ENCODE peak calls at places on chromosomes 11 and 22, in five cellular contexts. Z is HCT116, J is cardiac muscle cell, O is psoas muscle, K is lung. T is an unnamed sample. For H3K27me3, the result is how much of the 10 kb centered on the place peaks cover.

GRCh38 chr11:95067042-95067827 is 516 bp downstream of the SRSF8 start:
- DNase-seq in Z (no peak), J (peak), O (peak), K (peak), T (peak)

GRCh38 chr11:43567396-43567975 is 113.1 kb upstream of the HSD17B12 start:
- DNase-seq in Z (peak), J (peak), O (no peak), K (no peak), T (no peak)

GRCh38 chr11:578276-579035 is 2.2 kb downstream of the PHRF1 start:
- DNase-seq in Z (no peak), J (no peak), O (no peak), K (no peak), T (no peak)

GRCh38 chr11:33742249-33742851 is 6.1 kb upstream of the CD59 start:
- DNase-seq in Z (no peak), J (no peak), O (no peak), K (no peak), T (no peak)

GRCh38 chr22:36257948-36258674 is 5.2 kb downstream of the APOL1 start:
- DNase-seq in Z (no peak), J (no peak), O (no peak), K (no peak), T (no peak)

GRCh38 chr22:43789452-43789851 is 22.7 kb downstream of the EFCAB6 start:
- DNase-seq in Z (no peak), J (no peak), O (no peak), K (no peak), T (no peak)

GRCh38 chr11:16603890-16604783 is 134.3 kb upstream of the C11orf58 start:
- DNase-seq in Z (no peak), J (peak), O (peak), K (no peak), T (no peak)

GRCh38 chr22:36865346-36865745 is 4.5 kb downstream of the NCF4 start:
- DNase-seq in Z (no peak), J (peak), O (no peak), K (no peak), T (no peak)

GRCh38 chr22:24315367-24315781 is 44.7 kb downstream of the SPECC1L start:
- DNase-seq in Z (no peak), J (no peak), O (no peak), K (no peak), T (no peak)

GRCh38 chr22:26579331-26579886 is 10.5 kb downstream of the TPST2 start:
- DNase-seq in Z (no peak), J (no peak), O (no peak), K (no peak), T (no peak)

GRCh38 chr11:93000511-93001476 is 31.3 kb downstream of the MTNR1B start:
- DNase-seq in Z (peak), J (no peak), O (no peak), K (no peak), T (no peak)

GRCh38 chr11:114098927-114099326 is 39.4 kb downstream of the ZBTB16 start:
- DNase-seq in Z (no peak), J (no peak), O (no peak), K (no peak), T (no peak)

GRCh38 chr11:96081561-96081960 is 157.7 kb upstream of the MTMR2 start:
- DNase-seq in Z (no peak), J (no peak), O (no peak), K (no peak), T (no peak)

GRCh38 chr11:62804310-62805043 is 763 bp downstream of the NXF1 start:
- DNase-seq in Z (no peak), J (no peak), O (no peak), K (no peak), T (no peak)

GRCh38 chr22:19974233-19974861 is 32.7 kb upstream of the TXNRD2 start:
- DNase-seq in Z (peak), J (peak), O (no peak), K (peak), T (peak)

GRCh38 chr11:13120691-13121090 is 111.6 kb downstream of the RASSF10 start:
- DNase-seq in Z (no peak), J (no peak), O (no peak), K (no peak), T (no peak)

GRCh38 chr22:20988573-20989322 is 6.7 kb downstream of the LZTR1 start:
- DNase-seq in Z (no peak), J (no peak), O (no peak), K (no peak), T (no peak)

GRCh38 chr11:117678651-117679407 is 118.2 kb downstream of the DSCAML1 start:
- DNase-seq in Z (no peak), J (no peak), O (no peak), K (no peak), T (peak)

GRCh38 chr11:43518407-43519165 is 159.9 kb downstream of the TTC17 start:
- DNase-seq in Z (no peak), J (no peak), O (no peak), K (no peak), T (no peak)

GRCh38 chr22:46750861-46751260 is 11.6 kb upstream of the TBC1D22A start:
- DNase-seq in Z (no peak), J (no peak), O (no peak), K (peak), T (no peak)

GRCh38 chr11:65436412-65437032 is 13.9 kb downstream of the NEAT1 start:
- DNase-seq in Z (no peak), J (no peak), O (peak), K (no peak), T (no peak)

GRCh38 chr22:37154925-37155712 is 5.4 kb upstream of the IL2RB start:
- DNase-seq in Z (peak), J (no peak), O (no peak), K (no peak), T (no peak)

GRCh38 chr11:66845876-66846212 is 2.6 kb downstream of the RCE1 start:
- DNase-seq in Z (no peak), J (no peak), O (peak), K (no peak), T (no peak)

GRCh38 chr11:20934521-20934920 is 265.1 kb downstream of the NELL1 start:
- DNase-seq in Z (no peak), J (no peak), O (no peak), K (no peak), T (no peak)

GRCh38 chr11:3892156-3892555 is 36.7 kb downstream of the STIM1 start:
- DNase-seq in Z (no peak), J (no peak), O (no peak), K (no peak), T (no peak)

GRCh38 chr22:36162127-36163034 is 1.8 kb upstream of the APOL3 start:
- DNase-seq in Z (no peak), J (no peak), O (no peak), K (no peak), T (no peak)

GRCh38 chr11:297666-298405 is 1.5 kb downstream of the IFITM5 start:
- DNase-seq in Z (no peak), J (no peak), O (peak), K (no peak), T (peak)

GRCh38 chr11:69280994-69281393 is 13.0 kb upstream of the MYEOV start:
- DNase-seq in Z (peak), J (no peak), O (no peak), K (peak), T (no peak)

GRCh38 chr22:38628444-38628843 is 27.7 kb downstream of the FAM227A start:
- DNase-seq in Z (no peak), J (no peak), O (no peak), K (no peak), T (no peak)

GRCh38 chr11:74756571-74756970 is 7.9 kb downstream of the RNF169 start:
- DNase-seq in Z (no peak), J (no peak), O (no peak), K (no peak), T (no peak)

GRCh38 chr22:17783317-17783716 is 9.0 kb upstream of the BID start:
- DNase-seq in Z (no peak), J (no peak), O (no peak), K (no peak), T (no peak)

GRCh38 chr11:64444838-64445441 is 86.0 kb downstream of the RPS6KA4 start:
- DNase-seq in Z (peak), J (no peak), O (no peak), K (no peak), T (no peak)

GRCh38 chr11:73194593-73194992 is 23.5 kb upstream of the P2RY2 start:
- DNase-seq in Z (no peak), J (no peak), O (peak), K (no peak), T (peak)

GRCh38 chr11:2142300-2142759 is 3.1 kb upstream of the IGF2 start:
- DNase-seq in Z (no peak), J (no peak), O (peak), K (no peak), T (no peak)
- H3K27me3 ChIP-seq in Z (under half), J (half or more), O (under half), K (half or more), T (half or more)

GRCh38 chr22:49724893-49725489 is 102.7 kb downstream of the BRD1 start:
- DNase-seq in Z (peak), J (peak), O (peak), K (no peak), T (peak)
- H3K27ac ChIP-seq in Z (no peak), J (no peak), O (no peak), K (no peak), T (no peak)

GRCh38 chr11:122365545-122366380 is 249.7 kb upstream of the BLID start:
- DNase-seq in Z (no peak), J (peak), O (no peak), K (no peak), T (no peak)

GRCh38 chr11:122362381-122362780 is 246.4 kb upstream of the BLID start:
- DNase-seq in Z (no peak), J (no peak), O (no peak), K (no peak), T (no peak)

GRCh38 chr11:122355968-122356367 is 240.0 kb upstream of the BLID start:
- DNase-seq in Z (no peak), J (no peak), O (no peak), K (no peak), T (no peak)

GRCh38 chr11:122363306-122363705 is 247.3 kb upstream of the BLID start:
- DNase-seq in Z (no peak), J (no peak), O (no peak), K (no peak), T (no peak)

GRCh38 chr11:122360875-122361274 is 244.9 kb upstream of the BLID start:
- DNase-seq in Z (no peak), J (no peak), O (no peak), K (no peak), T (no peak)
- H3K27me3 ChIP-seq in Z (under half), J (under half), O (under half), K (under half), T (under half)

GRCh38 chr11:76321340-76321739 is 59.6 kb downstream of the THAP12 start:
- DNase-seq in Z (no peak), J (no peak), O (no peak), K (no peak), T (no peak)
- H3K27ac ChIP-seq in Z (no peak), J (no peak), O (no peak), K (no peak), T (no peak)

GRCh38 chr22:22880645-22881044 is 7.0 kb upstream of the IGLL5 start:
- DNase-seq in Z (no peak), J (no peak), O (no peak), K (no peak), T (no peak)
- H3K27me3 ChIP-seq in Z (under half), J (under half), O (under half), K (under half), T (under half)

GRCh38 chr11:76658231-76658630 is 12.3 kb downstream of the LRRC32 start:
- DNase-seq in Z (no peak), J (no peak), O (no peak), K (no peak), T (no peak)
- H3K27ac ChIP-seq in Z (no peak), J (no peak), O (no peak), K (no peak), T (no peak)

GRCh38 chr11:36379653-36380052 is 83.6 kb downstream of the PRR5L start:
- DNase-seq in Z (no peak), J (no peak), O (no peak), K (no peak), T (no peak)

GRCh38 chr11:36376888-36377758 is 81.0 kb downstream of the PRR5L start:
- DNase-seq in Z (no peak), J (peak), O (peak), K (no peak), T (peak)

GRCh38 chr11:36376315-36376887 is 80.3 kb downstream of the PRR5L start:
- DNase-seq in Z (no peak), J (peak), O (no peak), K (no peak), T (no peak)

GRCh38 chr11:36375348-36376314 is 79.5 kb downstream of the PRR5L start:
- DNase-seq in Z (no peak), J (no peak), O (no peak), K (no peak), T (no peak)

GRCh38 chr11:36377759-36378553 is 81.9 kb downstream of the PRR5L start:
- DNase-seq in Z (no peak), J (no peak), O (no peak), K (no peak), T (no peak)
- H3K27me3 ChIP-seq in Z (under half), J (half or more), O (under half), K (under half), T (under half)

GRCh38 chr11:8722809-8723208 is 40.2 kb downstream of the RPL27A start:
- DNase-seq in Z (no peak), J (no peak), O (no peak), K (no peak), T (no peak)

GRCh38 chr11:8722156-8722555 is 39.6 kb downstream of the RPL27A start:
- DNase-seq in Z (no peak), J (no peak), O (no peak), K (no peak), T (no peak)

GRCh38 chr11:8720376-8720775 is 37.8 kb downstream of the RPL27A start:
- DNase-seq in Z (no peak), J (no peak), O (no peak), K (no peak), T (no peak)

GRCh38 chr11:8720868-8721739 is 38.5 kb downstream of the RPL27A start:
- DNase-seq in Z (peak), J (no peak), O (no peak), K (peak), T (no peak)

GRCh38 chr11:8721740-8722139 is 39.1 kb downstream of the RPL27A start:
- DNase-seq in Z (no peak), J (no peak), O (no peak), K (no peak), T (no peak)
- H3K27ac ChIP-seq in Z (peak), J (no peak), O (peak), K (no peak), T (no peak)